ENCODE peak calls at places on chromosome 2, in nine cellular contexts. E is GM12878, F is sigmoid colon, S is spleen, Z is upper lobe of left lung, P is prostate gland, H is K562, J is GM12891, T is HCT116. D is an unnamed sample.

GRCh38 chr2:26276488-26276887 is 31.7 kb downstream of the HADHB start:
- DNase-seq in E (no peak), J (no peak), T (no peak), Z (no peak), H (no peak), P (no peak), F (no peak), S (no peak), D (no peak)

GRCh38 chr2:25894135-25894830 is 16.0 kb upstream of the ASXL2 start:
- DNase-seq in E (no peak), S (no peak), P (no peak), F (peak), T (no peak), Z (no peak), H (no peak), J (no peak), D (peak)

GRCh38 chr2:67650292-67651133 is 253.4 kb downstream of the ETAA1 start:
- DNase-seq in J (peak), E (no peak), P (peak), T (peak), Z (peak), F (peak), S (no peak), H (peak), D (peak)

GRCh38 chr2:52658598-52658997 is 1109.0 kb upstream of the CHAC2 start:
- DNase-seq in S (no peak), E (no peak), Z (no peak), F (no peak), P (no peak), H (no peak), J (no peak), T (peak), D (peak)

GRCh38 chr2:113041871-113042270 is 10.8 kb downstream of the IL36B start:
- DNase-seq in T (peak), Z (no peak), F (no peak), S (no peak), J (no peak), P (no peak), E (no peak), H (peak), D (no peak)

GRCh38 chr2:219285894-219286425 is 6.8 kb downstream of the DNAJB2 start:
- DNase-seq in H (peak), J (no peak), T (no peak), E (no peak), F (peak), P (peak), S (no peak), Z (no peak), D (no peak)

GRCh38 chr2:176772816-176773215 is 439.8 kb upstream of the HNRNPA3 start:
- DNase-seq in T (no peak), H (no peak), Z (no peak), F (no peak), P (no peak), E (no peak), S (no peak), J (no peak), D (no peak)

GRCh38 chr2:208359632-208359986 is 47.0 kb upstream of the PTH2R start:
- DNase-seq in E (no peak), J (no peak), F (no peak), T (no peak), Z (peak), H (no peak), S (peak), P (no peak), D (no peak)

GRCh38 chr2:181829230-181829629 is 62.3 kb upstream of the ITPRID2 start:
- DNase-seq in Z (no peak), H (no peak), T (no peak), F (no peak), P (no peak), S (no peak), J (no peak), E (no peak), D (no peak)

DNA sequence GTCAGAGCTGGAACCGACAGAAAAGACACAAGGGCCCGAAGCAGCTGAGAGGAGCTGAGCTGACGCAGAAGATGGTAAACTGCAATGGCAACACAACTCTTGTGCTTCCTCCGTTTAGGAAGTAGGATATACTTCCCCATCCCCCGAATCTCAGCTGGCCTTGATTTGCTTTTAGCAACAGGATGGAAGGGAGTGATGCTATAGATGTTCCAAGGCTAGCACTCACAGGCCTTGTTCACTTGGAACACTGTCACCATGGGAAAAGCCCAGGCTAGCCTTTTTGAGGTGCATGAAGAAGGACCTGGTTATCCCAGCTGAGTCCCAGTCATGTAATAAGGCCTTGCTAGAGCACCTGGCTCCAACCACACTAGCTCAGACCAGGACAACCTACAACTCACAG is 26.0 kb downstream of the STAT1 start:
- DNase-seq in S (no peak), H (no peak), Z (no peak), T (no peak), J (no peak), E (no peak), F (no peak), P (no peak), D (no peak)
- TF ChIP-seq POLR2AphosphoS5 in S (no peak), H (no peak), Z (no peak), T (no peak), J (peak), E (peak), F (no peak), P (no peak), D (no peak)

DNA sequence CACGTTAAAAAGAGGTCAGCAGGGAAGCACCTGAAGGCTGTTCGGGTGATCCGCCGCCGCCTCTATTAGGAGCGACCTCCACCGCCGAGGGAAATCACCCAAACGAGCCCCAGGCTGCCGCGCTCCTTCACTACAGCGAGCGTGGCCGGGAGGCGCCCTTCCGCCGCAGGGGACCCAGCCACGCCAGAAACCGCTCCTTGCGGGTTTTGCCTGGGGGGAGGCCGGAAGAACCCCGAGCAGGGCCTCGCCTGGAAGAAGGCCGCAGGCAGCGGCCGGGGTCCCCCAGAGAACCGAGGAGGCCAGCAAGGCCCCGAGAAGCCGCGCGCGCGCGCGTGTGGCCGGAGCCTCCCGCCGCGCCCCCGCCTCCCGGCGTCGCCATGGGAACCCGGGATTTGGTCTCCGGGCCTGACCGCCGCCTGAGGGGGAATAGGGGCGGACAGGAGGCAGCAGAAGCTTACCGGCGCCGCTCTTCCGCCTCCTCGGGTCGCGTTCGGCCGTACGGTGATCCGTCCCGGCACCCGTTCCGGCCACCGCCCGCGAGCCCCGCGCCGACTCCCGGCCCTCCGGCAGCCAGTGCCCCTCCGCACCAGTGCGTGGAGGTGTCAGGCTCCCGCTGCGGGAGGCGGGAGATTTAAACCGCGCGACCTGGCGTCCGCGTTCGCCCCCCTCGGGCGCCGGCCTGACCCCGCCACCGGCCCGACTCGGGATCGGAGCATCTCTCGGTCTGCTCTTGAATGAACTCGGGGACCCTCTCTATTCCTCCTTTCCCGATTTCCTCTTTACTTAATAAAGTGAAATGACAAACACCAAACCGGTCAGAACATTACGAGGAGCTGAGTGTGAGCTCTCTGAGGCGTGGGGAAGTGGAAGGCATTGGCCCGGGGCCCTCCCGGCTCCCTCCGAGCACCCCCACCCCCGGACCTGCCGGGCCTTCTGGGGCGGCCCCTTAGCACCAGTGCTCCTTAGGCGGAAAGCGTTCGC is at the start of gene ICA1L:
- DNase-seq in E (no peak), P (peak), F (peak), Z (peak), S (peak), T (no peak), J (peak), H (peak), D (peak)
- TF ChIP-seq POLR2A in E (peak), P (peak), F (no peak), Z (no peak), S (no peak), T (no peak), J (peak), H (peak), D (no peak)

GRCh38 chr2:111121873-111122630 is 1.3 kb downstream of the BCL2L11 start:
- DNase-seq in S (peak), F (peak), Z (peak), E (no peak), H (peak), T (peak), P (peak), J (no peak), D (peak)

GRCh38 chr2:111120253-111121027 is at the start of gene BCL2L11:
- DNase-seq in Z (peak), P (peak), T (peak), J (peak), H (peak), S (peak), E (no peak), F (peak), D (peak)

GRCh38 chr2:111123751-111124150 is 3.0 kb downstream of the BCL2L11 start:
- DNase-seq in E (no peak), Z (no peak), S (peak), F (no peak), T (no peak), H (no peak), P (no peak), J (no peak), D (no peak)

GRCh38 chr2:111121028-111121872 is 536 bp downstream of the BCL2L11 start:
- DNase-seq in J (no peak), H (peak), P (peak), F (peak), S (peak), T (no peak), E (no peak), Z (peak), D (peak)

GRCh38 chr2:111122631-111123421 is 2.1 kb downstream of the BCL2L11 start:
- DNase-seq in H (no peak), J (no peak), Z (peak), E (no peak), S (peak), T (no peak), P (peak), F (peak), D (peak)
- TF ChIP-seq POLR2AphosphoS5 in H (no peak), J (no peak), Z (peak), E (no peak), S (peak), T (no peak), P (peak), F (peak), D (peak)

GRCh38 chr2:206160807-206161179 is 1.1 kb downstream of the EEF1B2 start:
- DNase-seq in Z (no peak), T (no peak), P (no peak), S (no peak), J (no peak), F (no peak), H (peak), E (no peak), D (no peak)
- TF ChIP-seq POLR2A in Z (no peak), T (no peak), P (no peak), S (no peak), J (no peak), F (no peak), H (no peak), E (peak), D (no peak)

GRCh38 chr2:119311371-119311770 is 55.3 kb downstream of the C2orf76 start:
- DNase-seq in T (no peak), H (no peak), J (no peak), E (no peak), F (no peak), S (no peak), Z (no peak), P (no peak), D (no peak)

GRCh38 chr2:119306196-119306590 is 60.4 kb downstream of the C2orf76 start:
- DNase-seq in S (no peak), H (no peak), J (no peak), T (no peak), Z (no peak), E (no peak), F (no peak), P (no peak), D (no peak)

GRCh38 chr2:119307419-119308140 is 59.1 kb downstream of the C2orf76 start:
- DNase-seq in F (no peak), E (no peak), S (no peak), J (no peak), T (no peak), Z (no peak), H (no peak), P (no peak), D (peak)

GRCh38 chr2:119311831-119312230 is 54.8 kb downstream of the C2orf76 start:
- DNase-seq in P (no peak), Z (no peak), F (no peak), J (no peak), S (no peak), T (no peak), H (no peak), E (no peak), D (no peak)

GRCh38 chr2:119308793-119309330 is 57.8 kb downstream of the C2orf76 start:
- DNase-seq in Z (no peak), H (no peak), J (no peak), T (no peak), P (no peak), S (no peak), E (no peak), F (no peak), D (no peak)
- TF ChIP-seq POLR2AphosphoS5 in Z (no peak), H (no peak), J (no peak), T (no peak), P (no peak), S (no peak), E (no peak), F (no peak), D (no peak)

GRCh38 chr2:121074322-121074932 is 210.6 kb downstream of the TFCP2L1 start:
- DNase-seq in F (no peak), Z (no peak), S (no peak), H (peak), T (no peak), P (no peak), E (no peak), J (no peak), D (no peak)

GRCh38 chr2:121073320-121074210 is 211.4 kb downstream of the TFCP2L1 start:
- DNase-seq in F (no peak), S (no peak), Z (no peak), J (no peak), H (no peak), E (no peak), P (no peak), T (no peak), D (no peak)

GRCh38 chr2:121076501-121076820 is 208.5 kb downstream of the TFCP2L1 start:
- DNase-seq in P (no peak), S (no peak), F (no peak), H (no peak), J (no peak), E (no peak), Z (no peak), T (no peak), D (no peak)

GRCh38 chr2:121075641-121076500 is 209.1 kb downstream of the TFCP2L1 start:
- DNase-seq in H (peak), P (no peak), S (no peak), F (peak), J (no peak), E (no peak), T (no peak), Z (no peak), D (no peak)

DNA sequence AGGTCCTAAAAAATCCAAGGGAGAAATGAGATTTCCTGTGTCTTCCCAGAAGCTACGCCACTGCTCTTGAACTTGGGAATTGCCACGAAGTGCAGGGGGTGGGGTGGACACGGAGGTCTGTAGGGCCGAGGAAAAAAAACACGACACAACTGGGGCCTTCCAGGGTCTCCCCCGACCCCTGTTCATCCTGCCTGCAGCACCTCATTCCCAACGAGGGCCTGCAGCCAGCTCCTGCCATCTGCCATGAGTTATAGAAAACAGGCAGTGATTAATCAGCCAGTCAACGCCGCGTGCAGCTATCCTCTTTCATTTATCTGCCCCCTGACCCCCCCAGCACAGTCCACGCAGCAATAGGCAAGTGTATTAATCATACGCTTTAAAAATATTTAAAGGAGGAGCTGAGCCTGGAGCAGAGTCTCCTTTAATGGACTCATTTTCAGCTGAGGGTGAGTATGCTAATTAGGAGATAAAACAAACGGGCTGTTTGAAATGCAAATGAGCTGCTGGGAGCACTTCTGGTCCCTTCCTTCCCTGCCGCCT is 209.9 kb downstream of the TFCP2L1 start:
- DNase-seq in E (peak), Z (no peak), H (peak), J (peak), T (peak), S (no peak), F (peak), P (no peak), D (peak)
- TF ChIP-seq POLR2A in E (peak), Z (no peak), H (peak), J (peak), T (peak), S (no peak), F (peak), P (peak), D (peak)

DNA sequence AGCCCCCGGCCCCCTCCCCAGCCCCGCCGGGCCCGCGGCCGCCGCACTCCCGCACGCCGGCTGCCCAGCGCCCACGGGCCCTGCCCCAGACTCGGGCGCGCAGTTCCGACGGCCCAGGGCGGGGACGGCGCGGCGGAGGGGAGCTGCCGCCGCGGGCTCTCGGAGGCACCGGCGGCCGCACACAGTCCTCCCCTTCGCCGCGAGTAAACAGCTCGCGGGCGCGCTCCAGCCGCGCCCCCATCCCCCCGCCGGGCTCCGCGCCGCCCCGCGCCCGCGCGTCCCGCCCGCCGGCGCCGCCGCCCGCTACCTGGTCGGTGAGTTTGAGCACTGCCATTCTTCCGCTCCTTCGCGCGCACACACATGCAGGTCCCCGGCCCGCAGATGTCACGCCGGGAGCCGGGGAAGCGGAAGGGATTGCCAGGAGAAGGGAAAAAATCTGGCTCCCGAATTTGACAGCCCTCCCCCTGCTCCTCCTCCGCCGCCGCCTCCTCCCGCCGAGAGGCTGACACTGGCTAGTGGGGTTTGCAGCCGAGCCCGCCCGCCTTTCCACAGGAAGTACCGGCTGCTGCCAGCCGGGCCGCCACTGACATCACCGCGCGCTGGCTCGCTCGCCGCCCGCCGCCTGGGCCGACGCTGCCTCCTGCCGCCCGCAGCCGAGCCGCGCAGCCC is at the start of gene ANKRD44:
- DNase-seq in T (peak), Z (peak), J (peak), F (peak), H (peak), S (peak), P (peak), E (no peak), D (peak)
- TF ChIP-seq POLR2AphosphoS5 in T (peak), Z (peak), J (no peak), F (peak), H (no peak), S (peak), P (peak), E (no peak), D (no peak)

DNA sequence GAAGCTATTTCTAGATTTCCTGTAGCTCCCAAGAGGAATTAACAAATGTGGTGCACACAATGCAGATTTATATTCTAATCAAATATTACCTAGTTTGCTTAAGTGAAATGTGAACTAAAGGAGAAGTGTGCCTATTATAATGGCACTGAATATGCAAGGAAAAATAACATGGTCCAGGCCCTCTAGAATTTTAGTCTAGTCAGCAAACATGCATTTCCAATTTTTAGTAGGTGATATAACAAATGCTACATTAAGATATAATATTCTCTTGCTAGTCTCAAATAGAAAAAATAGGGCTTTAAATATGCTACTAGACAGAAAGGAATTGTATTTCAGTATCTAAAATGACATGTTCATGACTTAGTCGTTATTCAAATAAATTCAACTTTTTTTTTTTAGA is 689.5 kb downstream of the TMEM182 start:
- DNase-seq in E (no peak), H (no peak), J (no peak), S (no peak), F (no peak), T (no peak), Z (no peak), P (no peak), D (no peak)
- TF ChIP-seq POLR2A in E (no peak), H (no peak), J (no peak), S (no peak), F (no peak), T (no peak), Z (no peak), P (no peak), D (no peak)